ENCODE peak calls at places on chromosomes 13 and 19, in six cellular contexts. D, N, U, W, J and F are unnamed samples.

GRCh38 chr19:46924874-46925547 is 64.2 kb downstream of the ARHGAP35 start:
- DNase-seq in D (no peak), N (no peak), U (no peak), W (no peak), J (peak), F (no peak)

GRCh38 chr19:47239152-47239551 is 8.2 kb upstream of the BBC3 start:
- DNase-seq in D (no peak), N (no peak), U (no peak), W (no peak), J (no peak), F (no peak)

GRCh38 chr13:110475117-110475516 is 86.4 kb downstream of the RAB20 start:
- DNase-seq in D (no peak), N (no peak), U (no peak), W (no peak), J (no peak), F (no peak)

GRCh38 chr13:48631441-48631840 is 22.3 kb upstream of the CYSLTR2 start:
- DNase-seq in D (no peak), N (no peak), U (no peak), W (no peak), J (no peak), F (no peak)

GRCh38 chr13:22883262-22883840 is 297.4 kb upstream of the SGCG start:
- DNase-seq in D (no peak), N (no peak), U (no peak), W (no peak), J (no peak), F (no peak)

GRCh38 chr13:74771964-74772363 is 637.8 kb upstream of the KLF12 start:
- DNase-seq in D (no peak), N (no peak), U (no peak), W (no peak), J (no peak), F (no peak)

GRCh38 chr19:38769635-38770211 is 3.6 kb downstream of the LGALS7 start:
- DNase-seq in D (peak), N (peak), U (peak), W (peak), J (peak), F (peak)

GRCh38 chr13:20689291-20689690 is 14.2 kb upstream of the IL17D start:
- DNase-seq in D (no peak), N (no peak), U (no peak), W (no peak), J (no peak), F (no peak)

GRCh38 chr19:6427131-6427530 is 2.5 kb upstream of the KHSRP start:
- DNase-seq in D (no peak), N (no peak), U (no peak), W (no peak), J (no peak), F (no peak)

GRCh38 chr19:6424190-6424938 is at the start of gene KHSRP:
- DNase-seq in D (peak), N (peak), U (no peak), W (no peak), J (peak), F (no peak)

GRCh38 chr19:6424939-6425731 is 524 bp upstream of the KHSRP start:
- DNase-seq in D (peak), N (peak), U (peak), W (peak), J (peak), F (peak)

GRCh38 chr19:6423499-6424189 is 967 bp downstream of the KHSRP start:
- DNase-seq in D (no peak), N (no peak), U (no peak), W (no peak), J (peak), F (no peak)

DNA sequence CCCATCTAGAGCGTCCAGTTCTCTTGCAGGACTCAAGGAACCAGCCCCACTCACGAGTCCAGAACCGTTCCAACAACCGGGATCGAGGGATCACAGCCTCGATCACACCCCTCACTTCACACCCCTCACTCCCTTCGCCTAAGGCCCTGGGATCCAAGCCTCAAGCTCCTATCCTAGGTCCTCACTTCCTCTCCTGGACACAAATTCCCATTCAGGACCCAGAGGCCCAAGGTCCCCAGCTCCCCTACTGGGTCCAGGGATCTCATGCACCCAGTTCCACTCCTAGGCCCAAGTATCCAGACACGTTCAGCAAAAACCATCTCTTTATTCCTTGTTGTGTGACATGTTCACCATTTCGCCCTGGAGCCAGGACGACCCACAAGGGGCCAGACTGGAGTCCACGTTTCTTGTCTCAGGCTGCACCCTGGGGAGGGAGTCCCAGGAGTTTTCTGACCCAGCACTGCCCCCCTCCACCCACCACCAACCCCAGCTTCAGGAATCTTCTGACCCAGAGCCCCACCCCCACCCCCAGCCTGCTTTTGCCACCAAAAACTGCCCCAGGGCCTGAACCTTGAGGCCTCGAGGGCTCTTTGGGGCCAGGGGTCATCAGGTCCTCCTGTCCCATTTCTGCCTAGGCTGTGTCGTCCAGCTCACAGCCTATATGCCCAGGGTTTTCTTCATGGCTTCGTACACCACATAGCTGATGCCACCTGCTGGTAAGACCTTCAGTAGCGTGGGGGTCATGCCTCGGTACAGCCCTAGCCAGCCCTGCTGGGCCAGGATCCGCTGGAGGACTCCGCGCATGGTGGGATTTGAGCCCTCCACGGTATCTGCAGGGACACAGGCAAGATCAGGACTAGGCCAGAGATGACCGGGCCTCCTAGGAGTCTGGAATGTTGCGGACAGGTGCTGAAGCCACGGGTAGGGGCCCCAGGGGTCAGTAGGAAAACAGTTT is 1.4 kb upstream of the KHSRP start:
- DNase-seq in D (no peak), N (no peak), U (no peak), W (no peak), J (no peak), F (no peak)
- H3K27ac ChIP-seq in D (peak), N (peak), U (peak), W (peak), J (peak), F (peak)

DNA sequence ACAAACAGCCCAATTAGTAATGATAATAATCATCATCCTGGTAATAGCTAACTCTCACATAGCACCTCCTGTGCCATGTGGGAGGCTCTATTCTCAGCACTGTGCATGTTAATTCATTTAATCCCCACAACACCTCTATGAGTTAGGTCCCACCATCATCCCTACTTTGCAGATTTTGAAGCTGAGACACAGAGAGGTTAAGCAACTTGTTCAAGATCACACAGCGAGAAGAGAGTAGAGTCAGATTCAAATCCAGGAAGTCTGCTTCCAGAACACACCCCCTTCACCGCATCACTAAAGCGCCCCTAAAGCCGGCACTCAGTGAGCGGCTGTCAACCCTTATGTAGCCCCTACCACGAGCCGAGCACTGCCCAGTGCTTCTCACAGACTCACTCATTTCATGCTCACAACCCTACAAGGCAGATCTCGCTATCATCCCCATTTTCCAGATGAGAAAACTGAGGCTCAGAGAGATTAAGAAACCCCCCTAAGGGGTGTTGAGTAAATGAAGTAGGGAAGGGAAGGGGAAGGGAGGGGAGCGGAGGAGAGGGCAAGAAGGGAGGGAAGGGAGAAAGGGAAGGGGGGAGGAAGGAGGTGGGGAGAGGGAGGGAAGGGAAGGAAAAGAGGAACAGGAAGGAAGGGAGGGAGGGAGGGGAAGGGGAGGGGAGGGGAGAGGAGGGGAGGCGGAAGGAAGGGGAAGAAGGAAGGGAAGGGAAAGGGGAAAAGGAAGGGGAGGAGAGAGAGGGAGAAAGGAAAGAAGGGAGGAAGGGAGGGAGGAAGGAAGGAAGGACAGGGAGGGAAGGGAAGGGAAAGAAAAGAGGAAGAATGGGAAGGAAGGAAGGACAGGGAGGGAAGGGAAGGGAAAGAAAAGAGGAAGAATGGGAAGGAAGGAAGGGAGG is 16.4 kb downstream of the EMP3 start:
- DNase-seq in D (no peak), N (no peak), U (no peak), W (no peak), J (no peak), F (no peak)
- H3K27ac ChIP-seq in D (no peak), N (no peak), U (no peak), W (no peak), J (no peak), F (no peak)

GRCh38 chr13:40673414-40673813 is 7.0 kb upstream of the FOXO1 start:
- DNase-seq in D (no peak), N (no peak), U (no peak), W (no peak), J (no peak), F (no peak)

GRCh38 chr13:40672310-40673060 is 6.0 kb upstream of the FOXO1 start:
- DNase-seq in D (no peak), N (no peak), U (no peak), W (no peak), J (no peak), F (no peak)

GRCh38 chr13:40670307-40670706 is 3.9 kb upstream of the FOXO1 start:
- DNase-seq in D (no peak), N (no peak), U (no peak), W (no peak), J (no peak), F (no peak)

GRCh38 chr13:40676007-40676406 is 9.6 kb upstream of the FOXO1 start:
- DNase-seq in D (no peak), N (no peak), U (no peak), W (no peak), J (no peak), F (no peak)

DNA sequence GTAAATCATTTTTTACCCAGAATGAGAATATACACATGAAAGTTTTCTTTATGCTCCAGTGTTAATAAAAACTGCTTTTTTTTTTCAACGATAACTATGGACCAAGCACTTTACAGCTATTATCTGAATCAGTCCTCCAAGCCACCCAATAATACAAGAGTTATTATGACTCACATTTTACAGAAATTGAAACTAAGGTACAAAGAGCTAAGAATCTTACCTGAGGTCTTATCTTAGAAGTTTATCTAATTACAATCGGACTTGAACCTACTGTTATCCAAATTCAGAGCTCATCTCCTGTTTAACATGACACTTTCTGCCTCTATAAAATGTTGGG is 6.6 kb upstream of the FOXO1 start:
- DNase-seq in D (no peak), N (no peak), U (no peak), W (no peak), J (no peak), F (no peak)
- H3K27ac ChIP-seq in D (no peak), N (no peak), U (no peak), W (no peak), J (no peak), F (no peak)

GRCh38 chr19:12969292-12969988 is at the start of gene DAND5:
- DNase-seq in D (no peak), N (peak), U (no peak), W (no peak), J (peak), F (no peak)

GRCh38 chr19:12970070-12970820 is 869 bp downstream of the DAND5 start:
- DNase-seq in D (no peak), N (no peak), U (no peak), W (no peak), J (no peak), F (no peak)

GRCh38 chr19:12967907-12968306 is 1.5 kb upstream of the DAND5 start:
- DNase-seq in D (no peak), N (no peak), U (no peak), W (no peak), J (no peak), F (no peak)

GRCh38 chr19:12965017-12965811 is 4.2 kb upstream of the DAND5 start:
- DNase-seq in D (peak), N (peak), U (peak), W (peak), J (peak), F (peak)

GRCh38 chr19:12965812-12966135 is 3.6 kb upstream of the DAND5 start:
- DNase-seq in D (no peak), N (no peak), U (no peak), W (no peak), J (no peak), F (no peak)
- H3K27ac ChIP-seq in D (no peak), N (peak), U (peak), W (no peak), J (peak), F (no peak)

GRCh38 chr13:94110011-94110410 is 369.5 kb downstream of the DCT start:
- DNase-seq in D (no peak), N (no peak), U (no peak), W (no peak), J (no peak), F (no peak)

GRCh38 chr13:94112227-94112626 is 367.3 kb downstream of the DCT start:
- DNase-seq in D (no peak), N (peak), U (no peak), W (no peak), J (no peak), F (no peak)

GRCh38 chr13:94115054-94115453 is 364.4 kb downstream of the DCT start:
- DNase-seq in D (no peak), N (no peak), U (no peak), W (no peak), J (no peak), F (no peak)

GRCh38 chr13:94114166-94114565 is 365.3 kb downstream of the DCT start:
- DNase-seq in D (no peak), N (no peak), U (no peak), W (no peak), J (no peak), F (no peak)

GRCh38 chr13:94112731-94113130 is 366.8 kb downstream of the DCT start:
- DNase-seq in D (no peak), N (no peak), U (no peak), W (no peak), J (no peak), F (no peak)
- H3K27ac ChIP-seq in D (no peak), N (no peak), U (no peak), W (no peak), J (no peak), F (no peak)

DNA sequence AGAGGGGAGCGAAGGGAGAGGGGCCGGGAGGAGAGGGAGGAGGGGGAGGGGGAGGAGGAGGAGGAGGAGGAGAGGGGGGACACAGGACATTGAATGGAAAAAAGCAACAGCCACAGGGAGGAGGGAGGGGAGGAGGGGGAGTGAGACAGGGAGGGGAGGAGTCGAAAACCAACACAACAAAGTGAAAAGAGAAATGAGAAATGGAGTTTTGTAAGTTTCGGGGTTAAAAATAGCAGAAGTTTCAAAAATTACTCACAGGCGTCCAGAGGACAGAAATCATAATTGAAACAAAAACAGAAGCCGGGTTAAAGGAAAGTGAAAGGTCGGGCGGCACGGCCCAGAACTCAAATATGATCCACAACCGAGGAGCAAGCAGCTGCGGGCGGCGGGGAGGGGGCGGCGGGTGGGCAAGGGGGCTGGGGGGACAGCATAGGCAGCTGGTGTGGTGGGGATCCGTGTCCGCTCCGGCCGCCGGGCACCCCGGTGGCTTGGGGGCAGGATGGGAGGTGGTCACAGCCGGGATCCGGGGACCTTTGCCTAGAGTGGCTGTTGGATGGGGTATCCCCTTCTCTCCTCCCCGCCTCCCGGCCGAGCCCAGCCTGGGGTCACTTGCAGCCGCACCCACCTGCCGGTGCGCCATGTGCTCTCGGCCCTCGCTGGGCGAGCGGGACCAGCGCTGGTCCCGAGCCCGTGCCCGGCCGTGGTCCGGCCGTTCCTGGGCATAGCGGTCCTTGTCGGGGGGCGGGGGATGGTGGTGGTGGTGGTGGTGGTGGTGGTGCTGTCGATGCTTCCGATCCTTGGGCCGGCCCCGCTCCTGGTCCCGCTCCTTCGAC is 58.1 kb downstream of the IER2 start:
- DNase-seq in D (peak), N (no peak), U (no peak), W (peak), J (no peak), F (no peak)
- H3K27ac ChIP-seq in D (peak), N (peak), U (peak), W (peak), J (peak), F (peak)

DNA sequence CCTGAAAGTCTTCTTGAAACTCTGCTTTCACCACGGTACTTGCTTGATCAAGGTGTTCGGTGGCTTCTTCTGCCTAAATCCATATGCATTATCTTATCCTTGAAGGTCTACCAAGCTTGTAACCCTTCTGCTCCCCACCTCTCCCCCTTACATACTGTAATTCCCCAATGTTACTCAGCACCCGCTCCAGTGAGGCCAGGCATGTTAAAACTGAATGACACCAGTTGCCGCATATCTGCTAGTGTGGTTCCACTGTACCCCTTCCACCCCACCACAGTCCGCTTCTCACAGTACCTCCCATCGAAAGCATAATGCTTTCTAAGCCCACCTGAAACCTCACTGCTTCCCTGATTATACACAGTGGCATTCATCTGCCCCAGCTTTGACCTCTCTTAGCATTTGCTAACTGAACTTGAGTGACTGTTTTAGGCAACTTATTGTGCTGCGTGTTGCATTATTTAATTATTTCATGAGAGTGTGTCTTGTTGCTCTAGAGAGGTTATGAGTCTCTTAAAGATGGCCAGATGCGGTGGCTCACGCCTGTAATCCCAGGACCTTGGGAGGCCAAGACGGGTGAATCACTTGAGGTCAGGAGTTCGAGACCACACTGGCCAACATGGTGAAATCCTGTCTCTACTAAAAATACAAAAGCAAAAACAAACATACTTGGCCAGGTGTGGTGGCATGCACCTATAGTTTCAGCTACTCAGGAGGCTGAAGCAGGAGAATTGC is 87.6 kb upstream of the MBNL2 start:
- DNase-seq in D (no peak), N (no peak), U (no peak), W (no peak), J (no peak), F (no peak)
- H3K27ac ChIP-seq in D (no peak), N (no peak), U (no peak), W (no peak), J (no peak), F (no peak)